ENCODE peak calls at places on chromosomes 11 and 22, in six cellular contexts. V is RPMI8226, W is midbrain, T is T-helper 22 cell, E is brain microvascular endothelial cell, P is GM18507. Q is an unnamed sample.

GRCh38 chr22:27687984-27688545 is 113.5 kb downstream of the MN1 start:
- DNase-seq in V (no peak), W (no peak), T (no peak), E (no peak), P (no peak), Q (no peak)

GRCh38 chr11:3188496-3189192 is 23.5 kb upstream of the OSBPL5 start:
- DNase-seq in V (no peak), W (no peak), T (no peak), E (no peak), P (no peak), Q (no peak)

GRCh38 chr11:77779935-77780334 is 40.6 kb downstream of the RSF1 start:
- DNase-seq in V (peak; percentile 8), W (no peak), T (no peak), E (peak; percentile 24), P (no peak), Q (no peak)

GRCh38 chr11:72635931-72636330 is 38.3 kb downstream of the PDE2A start:
- DNase-seq in V (no peak), W (no peak), T (no peak), E (no peak), P (no peak), Q (no peak)

GRCh38 chr11:60905551-60906113 is 753 bp downstream of the PRPF19 start:
- DNase-seq in V (peak; percentile 16), W (no peak), T (no peak), E (no peak), P (no peak), Q (no peak)

GRCh38 chr22:44088976-44089570 is 65.0 kb downstream of the PARVB start:
- DNase-seq in V (no peak), W (no peak), T (no peak), E (peak; percentile 42), P (no peak), Q (no peak)

GRCh38 chr22:32780726-32781310 is 20.7 kb upstream of the TIMP3 start:
- DNase-seq in V (no peak), W (no peak), T (no peak), E (no peak), P (no peak), Q (no peak)

GRCh38 chr11:64516226-64516625 is 74.8 kb upstream of the SLC22A12 start:
- DNase-seq in V (peak; percentile 45), W (no peak), T (no peak), E (no peak), P (no peak), Q (no peak)

GRCh38 chr11:32187106-32187505 is 96.2 kb downstream of the RCN1 start:
- DNase-seq in V (no peak), W (no peak), T (no peak), E (no peak), P (no peak), Q (no peak)

GRCh38 chr11:84465040-84465439 is 1162.1 kb downstream of the DLG2 start:
- DNase-seq in V (no peak), W (no peak), T (no peak), E (no peak), P (no peak), Q (no peak)

GRCh38 chr11:48007677-48008076 is 27.3 kb downstream of the PTPRJ start:
- DNase-seq in V (no peak), W (no peak), T (no peak), E (no peak), P (no peak), Q (no peak)

GRCh38 chr11:69912911-69913451 is 93.8 kb upstream of the FGF3 start:
- DNase-seq in V (peak; percentile 66), W (no peak), T (no peak), E (no peak), P (no peak), Q (no peak)

GRCh38 chr11:544817-545166 is 7.5 kb downstream of the LRRC56 start:
- DNase-seq in V (no peak), W (no peak), T (no peak), E (no peak), P (no peak), Q (no peak)

GRCh38 chr22:37089451-37089850 is 20.1 kb downstream of the TMPRSS6 start:
- DNase-seq in V (no peak), W (no peak), T (no peak), E (no peak), P (no peak), Q (no peak)

GRCh38 chr11:130599073-130599654 is 150.7 kb downstream of the ADAMTS15 start:
- DNase-seq in V (no peak), W (peak; percentile 21), T (no peak), E (no peak), P (no peak), Q (no peak)

GRCh38 chr11:5809122-5809519 is 397 bp downstream of the OR52N2 start:
- DNase-seq in V (no peak), W (no peak), T (no peak), E (no peak), P (no peak), Q (no peak)

GRCh38 chr11:130549393-130549999 is 101.1 kb downstream of the ADAMTS15 start:
- DNase-seq in V (no peak), W (no peak), T (no peak), E (no peak), P (no peak), Q (no peak)

GRCh38 chr11:73142128-73142377 is at the start of gene FCHSD2:
- DNase-seq in V (no peak), W (no peak), T (no peak), E (no peak), P (no peak), Q (no peak)

GRCh38 chr11:10267821-10268220 is 26.2 kb downstream of the SBF2 start:
- DNase-seq in V (no peak), W (no peak), T (no peak), E (no peak), P (no peak), Q (no peak)

GRCh38 chr11:18314794-18315523 is 7.0 kb downstream of the HPS5 start:
- DNase-seq in V (no peak), W (no peak), T (no peak), E (peak; percentile 7), P (no peak), Q (no peak)

GRCh38 chr11:80816454-80816847 is 1375.6 kb upstream of the TENM4 start:
- DNase-seq in V (no peak), W (no peak), T (no peak), E (no peak), P (no peak), Q (no peak)

GRCh38 chr11:70324354-70325115 is 54.0 kb downstream of the PPFIA1 start:
- DNase-seq in V (no peak), W (no peak), T (no peak), E (peak; percentile 30), P (peak; percentile 18), Q (no peak)

GRCh38 chr11:134369656-134370525 is 38.1 kb downstream of the GLB1L2 start:
- DNase-seq in V (no peak), W (no peak), T (no peak), E (no peak), P (no peak), Q (no peak)

Q was measured in putamen.